ENCODE peak calls at places on chromosomes 2 and 18, in eight cellular contexts. K, L, S, A, G, W, J and Y are unnamed samples.

GRCh38 chr2:113206251-113206650 is 32.5 kb downstream of the PSD4 start:
- DNase-seq in K (no peak), L (no peak), S (no peak), A (no peak), G (no peak), W (no peak), J (no peak), Y (no peak)

GRCh38 chr2:241940329-241940728 is 70.8 kb downstream of the RTP5 start:
- DNase-seq in K (no peak), L (no peak), S (no peak), A (peak; percentile 28), G (no peak), W (no peak), J (no peak), Y (no peak)

GRCh38 chr2:1286929-1287328 is 126.3 kb upstream of the TPO start:
- DNase-seq in K (no peak), L (no peak), S (no peak), A (no peak), G (no peak), W (no peak), J (no peak), Y (no peak)

GRCh38 chr2:11112870-11113428 is 42.3 kb upstream of the SLC66A3 start:
- DNase-seq in K (no peak), L (no peak), S (no peak), A (no peak), G (no peak), W (no peak), J (no peak), Y (no peak)

GRCh38 chr18:50281295-50281971 is at the start of gene MBD1:
- DNase-seq in K (peak; percentile 97), L (peak; percentile 97), S (peak; percentile 96), A (peak; percentile 87), G (peak; percentile 98), W (peak; percentile 84), J (peak; percentile 96), Y (peak; percentile 98)

GRCh38 chr2:26333286-26333685 is 12.7 kb upstream of the SELENOI start:
- DNase-seq in K (no peak), L (no peak), S (no peak), A (no peak), G (no peak), W (no peak), J (no peak), Y (no peak)

GRCh38 chr2:2597712-2598111 is 266.6 kb upstream of the MYT1L start:
- DNase-seq in K (no peak), L (no peak), S (no peak), A (no peak), G (no peak), W (no peak), J (no peak), Y (no peak)

GRCh38 chr2:200302940-200303727 is 3.4 kb upstream of the SPATS2L start:
- DNase-seq in K (no peak), L (no peak), S (no peak), A (no peak), G (peak; percentile 87), W (peak; percentile 31), J (no peak), Y (no peak)

GRCh38 chr18:45626330-45627203 is 11.3 kb downstream of the SLC14A2 start:
- DNase-seq in K (no peak), L (no peak), S (no peak), A (no peak), G (peak; percentile 29), W (no peak), J (no peak), Y (peak; percentile 70)

GRCh38 chr18:5894613-5895299 is 566 bp downstream of the TMEM200C start:
- DNase-seq in K (peak; percentile 8), L (no peak), S (no peak), A (no peak), G (no peak), W (no peak), J (no peak), Y (no peak)

GRCh38 chr18:5892772-5893431 is 2.4 kb downstream of the TMEM200C start:
- DNase-seq in K (no peak), L (no peak), S (no peak), A (no peak), G (no peak), W (no peak), J (no peak), Y (no peak)

GRCh38 chr18:5895300-5895885 is at the start of gene TMEM200C:
- DNase-seq in K (peak; percentile 48), L (no peak), S (no peak), A (no peak), G (no peak), W (no peak), J (no peak), Y (no peak)

GRCh38 chr18:5894215-5894612 is 1.1 kb downstream of the TMEM200C start:
- DNase-seq in K (no peak), L (no peak), S (no peak), A (no peak), G (no peak), W (no peak), J (no peak), Y (no peak)

GRCh38 chr18:5895886-5896740 is 791 bp upstream of the TMEM200C start:
- DNase-seq in K (peak; percentile 27), L (no peak), S (no peak), A (no peak), G (no peak), W (no peak), J (no peak), Y (peak; percentile 75)
- H3K27ac ChIP-seq in K (no peak overlapping the region), L (no peak overlapping the region), S (no peak overlapping the region), A (no peak overlapping the region), G (no peak overlapping the region), W (peak overlapping the region; percentile 76), J (peak overlapping the region; percentile 11), Y (no peak overlapping the region)

GRCh38 chr2:172380436-172381274 is 46.7 kb upstream of the ITGA6 start:
- DNase-seq in K (peak; percentile 14), L (no peak), S (no peak), A (no peak), G (no peak), W (no peak), J (no peak), Y (no peak)
- H3K4me3 ChIP-seq in K (no peak overlapping the region), L (no peak overlapping the region), S (no peak overlapping the region), A (no peak overlapping the region), G (no peak overlapping the region), W (no peak overlapping the region), J (no peak overlapping the region), Y (no peak overlapping the region)

GRCh38 chr2:41900299-41900698 is 147.5 kb upstream of the PKDCC start:
- DNase-seq in K (no peak), L (no peak), S (no peak), A (no peak), G (no peak), W (no peak), J (no peak), Y (no peak)

GRCh38 chr2:41896186-41896846 is 151.5 kb upstream of the PKDCC start:
- DNase-seq in K (no peak), L (no peak), S (no peak), A (no peak), G (no peak), W (no peak), J (no peak), Y (no peak)

GRCh38 chr2:41902892-41903291 is 144.9 kb upstream of the PKDCC start:
- DNase-seq in K (no peak), L (no peak), S (no peak), A (no peak), G (no peak), W (no peak), J (no peak), Y (no peak)

GRCh38 chr2:41895334-41895664 is 152.5 kb upstream of the PKDCC start:
- DNase-seq in K (no peak), L (no peak), S (no peak), A (no peak), G (no peak), W (no peak), J (no peak), Y (no peak)

DNA sequence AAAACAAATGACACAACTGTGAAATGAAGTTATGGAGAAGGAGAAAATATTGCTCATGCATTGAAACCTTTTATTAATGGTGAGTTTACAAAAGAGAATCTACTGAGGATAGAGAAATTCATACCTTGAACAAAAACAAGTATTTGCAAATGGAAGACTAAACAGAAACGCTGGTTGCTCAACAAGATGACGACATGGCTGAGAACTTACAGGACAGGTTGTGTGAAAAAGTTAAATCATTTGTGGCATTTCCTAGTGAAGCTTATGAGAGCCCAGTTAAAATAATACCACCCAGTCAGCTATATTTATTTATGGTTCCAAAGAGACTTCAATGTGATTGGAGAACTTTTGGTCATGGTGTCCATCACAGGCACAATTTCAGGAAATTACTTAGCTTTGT is 148.6 kb upstream of the PKDCC start:
- DNase-seq in K (no peak), L (no peak), S (no peak), A (no peak), G (peak; percentile 57), W (no peak), J (no peak), Y (no peak)
- H3K27ac ChIP-seq in K (no peak overlapping the region), L (no peak overlapping the region), S (no peak overlapping the region), A (no peak overlapping the region), G (no peak overlapping the region), W (no peak overlapping the region), J (no peak overlapping the region), Y (peak overlapping the region; percentile 13)

DNA sequence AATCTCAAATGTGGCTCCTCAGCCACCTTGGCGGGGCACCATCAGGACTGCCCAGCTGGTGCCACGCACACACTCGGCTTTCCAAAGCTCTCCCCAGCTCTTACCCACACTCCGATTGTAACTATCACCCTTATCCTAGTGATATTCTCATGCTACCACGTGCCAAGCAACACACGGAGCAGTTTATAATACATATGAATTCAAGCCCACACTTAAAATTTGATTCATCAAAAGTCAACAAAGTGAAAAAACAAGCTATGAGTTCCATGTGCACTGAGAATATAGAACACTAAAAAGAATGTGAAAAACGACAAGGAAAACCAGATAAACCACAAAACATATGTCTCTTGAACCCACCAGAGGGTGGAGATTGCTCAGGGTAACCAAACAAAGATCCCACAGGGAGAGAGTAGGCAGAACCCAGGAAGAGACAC is 31.6 kb downstream of the LONRF2 start:
- DNase-seq in K (no peak), L (no peak), S (no peak), A (no peak), G (no peak), W (no peak), J (no peak), Y (no peak)
- H3K4me3 ChIP-seq in K (no peak overlapping the region), L (no peak overlapping the region), S (no peak overlapping the region), A (no peak overlapping the region), G (no peak overlapping the region), W (no peak overlapping the region), J (no peak overlapping the region), Y (no peak overlapping the region)

GRCh38 chr2:60675309-60675708 is 80.8 kb upstream of the PAPOLG start:
- DNase-seq in K (no peak), L (no peak), S (no peak), A (no peak), G (no peak), W (no peak), J (no peak), Y (no peak)
- H3K27ac ChIP-seq in K (no peak overlapping the region), L (no peak overlapping the region), S (no peak overlapping the region), A (no peak overlapping the region), G (no peak overlapping the region), W (no peak overlapping the region), J (no peak overlapping the region), Y (no peak overlapping the region)

DNA sequence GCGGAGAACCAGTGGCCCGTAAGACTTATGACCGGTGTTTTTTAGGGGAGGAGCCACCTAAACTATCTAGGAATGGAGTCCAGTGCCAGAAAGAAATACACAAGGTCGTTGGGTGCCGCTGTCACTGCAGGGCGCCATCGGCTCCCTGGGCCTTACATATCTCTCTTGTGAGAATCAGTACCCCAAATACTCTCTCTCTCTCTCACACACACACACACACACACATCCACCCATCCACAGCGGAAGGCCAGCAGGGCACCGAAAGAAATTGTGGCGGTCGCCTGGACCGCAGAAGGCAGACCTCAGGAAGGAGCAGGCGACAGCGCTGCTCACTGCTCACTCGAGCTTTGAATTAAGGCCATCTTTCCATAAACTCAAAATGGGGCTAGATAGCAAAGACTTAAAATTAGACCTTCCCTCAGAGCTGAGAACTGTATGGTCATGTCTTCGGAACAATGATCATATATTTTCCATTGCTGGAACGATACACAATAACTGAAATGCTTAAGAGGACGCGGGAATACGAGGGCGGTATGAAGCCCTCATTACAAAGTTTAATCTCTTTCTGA is 10.3 kb downstream of the NR4A2 start:
- DNase-seq in K (peak; percentile 42), L (no peak), S (no peak), A (no peak), G (no peak), W (no peak), J (no peak), Y (no peak)
- H3K4me3 ChIP-seq in K (no peak overlapping the region), L (peak overlapping the region; percentile 54), S (peak overlapping the region; percentile 57), A (no peak overlapping the region), G (peak overlapping the region; percentile 57), W (no peak overlapping the region), J (no peak overlapping the region), Y (peak overlapping the region; percentile 73)